ENCODE peak calls at places on chromosomes 2 and 18, in eight cellular contexts. K, D, J, W, X, T, S and L are unnamed samples.
A peak's percentile ranks its signal among the peaks of the same experiment; 100 is the strongest.

GRCh38 chr2:133171396-133172004 is 396.8 kb downstream of the NCKAP5 start:
- DNase-seq in K (peak; percentile 68), D (no peak), J (peak; percentile 46), W (peak; percentile 48), X (no peak), T (peak; percentile 31), S (peak; percentile 84), L (no peak)

GRCh38 chr2:101843048-101843447 is 145.5 kb downstream of the MAP4K4 start:
- DNase-seq in K (no peak), D (no peak), J (no peak), W (no peak), X (no peak), T (no peak), S (peak; percentile 25), L (no peak)

GRCh38 chr2:48545244-48545643 is 15.3 kb downstream of the STON1 start:
- DNase-seq in K (no peak), D (no peak), J (no peak), W (no peak), X (no peak), T (no peak), S (no peak), L (no peak)

GRCh38 chr2:98140210-98140609 is 53.2 kb downstream of the VWA3B start:
- DNase-seq in K (no peak), D (no peak), J (no peak), W (no peak), X (no peak), T (no peak), S (no peak), L (no peak)

GRCh38 chr2:96665083-96665569 is 22.6 kb downstream of the FER1L5 start:
- DNase-seq in K (peak; percentile 98), D (peak; percentile 63), J (peak; percentile 68), W (peak; percentile 15), X (no peak), T (no peak), S (peak; percentile 89), L (no peak)

GRCh38 chr18:43396266-43396665 is 119.0 kb upstream of the SYT4 start:
- DNase-seq in K (peak; percentile 10), D (no peak), J (no peak), W (no peak), X (no peak), T (no peak), S (peak; percentile 1), L (no peak)

GRCh38 chr2:40433739-40434138 is 18.2 kb downstream of the SLC8A1 start:
- DNase-seq in K (no peak), D (no peak), J (no peak), W (no peak), X (no peak), T (no peak), S (no peak), L (no peak)

GRCh38 chr18:62919109-62919838 is 203.9 kb downstream of the PHLPP1 start:
- DNase-seq in K (no peak), D (no peak), J (no peak), W (no peak), X (no peak), T (no peak), S (no peak), L (no peak)

GRCh38 chr18:14577971-14578370 is 34.6 kb upstream of the POTEC start:
- DNase-seq in K (no peak), D (no peak), J (no peak), W (no peak), X (no peak), T (no peak), S (peak; percentile 66), L (no peak)

GRCh38 chr2:130740671-130741070 is 11.8 kb downstream of the GPR148 start:
- DNase-seq in K (no peak), D (no peak), J (no peak), W (no peak), X (no peak), T (no peak), S (no peak), L (no peak)

GRCh38 chr2:60480089-60480773 is 73.2 kb downstream of the BCL11A start:
- DNase-seq in K (no peak), D (no peak), J (no peak), W (no peak), X (peak; percentile 62), T (no peak), S (no peak), L (no peak)

GRCh38 chr2:172516299-172516698 is 39.6 kb upstream of the PDK1 start:
- DNase-seq in K (peak; percentile 68), D (no peak), J (no peak), W (no peak), X (no peak), T (no peak), S (peak; percentile 23), L (no peak)

GRCh38 chr2:174546519-174547506 is 50.8 kb downstream of the WIPF1 start:
- DNase-seq in K (peak; percentile 54), D (peak; percentile 40), J (peak; percentile 39), W (peak; percentile 29), X (no peak), T (peak; percentile 61), S (peak; percentile 45), L (no peak)

GRCh38 chr2:241722896-241723454 is 11.5 kb upstream of the D2HGDH start:
- DNase-seq in K (no peak), D (no peak), J (no peak), W (no peak), X (no peak), T (no peak), S (no peak), L (no peak)

GRCh38 chr18:24118750-24119577 is 19.9 kb upstream of the CABYR start:
- DNase-seq in K (peak; percentile 83), D (peak; percentile 86), J (peak; percentile 74), W (peak; percentile 63), X (peak; percentile 60), T (peak; percentile 64), S (peak; percentile 87), L (peak; percentile 66)

GRCh38 chr2:97695744-97696143 is 17.6 kb upstream of the ZAP70 start:
- DNase-seq in K (peak; percentile 28), D (no peak), J (no peak), W (no peak), X (no peak), T (no peak), S (peak; percentile 8), L (no peak)

GRCh38 chr18:34354351-34354750 is 129.6 kb upstream of the NOL4 start:
- DNase-seq in K (no peak), D (no peak), J (no peak), W (no peak), X (no peak), T (no peak), S (no peak), L (no peak)

GRCh38 chr18:34350778-34351177 is 126.1 kb upstream of the NOL4 start:
- DNase-seq in K (no peak), D (no peak), J (no peak), W (no peak), X (no peak), T (no peak), S (no peak), L (no peak)

GRCh38 chr18:34357944-34358580 is 133.3 kb upstream of the NOL4 start:
- DNase-seq in K (peak; percentile 55), D (no peak), J (no peak), W (no peak), X (no peak), T (no peak), S (no peak), L (no peak)

GRCh38 chr18:34352385-34353163 is 127.9 kb upstream of the NOL4 start:
- DNase-seq in K (no peak), D (no peak), J (no peak), W (no peak), X (no peak), T (no peak), S (peak; percentile 45), L (no peak)
- TF ChIP-seq CTCF in K (peak; percentile 16), D (peak; percentile 23), J (peak; percentile 14), W (no peak), X (no peak), T (no peak), S (peak; percentile 56), L (no peak)

GRCh38 chr2:168116448-168116847 is 130.9 kb downstream of the STK39 start:
- DNase-seq in K (no peak), D (no peak), J (no peak), W (no peak), X (no peak), T (no peak), S (no peak), L (no peak)
- TF ChIP-seq CTCF in K (peak; percentile 15), D (no peak), J (no peak), W (peak; percentile 14), X (no peak), T (no peak), S (peak; percentile 34), L (no peak)

GRCh38 chr18:48021273-48021914 is 90.9 kb upstream of the SMAD2 start:
- DNase-seq in K (no peak), D (peak; percentile 21), J (no peak), W (no peak), X (no peak), T (no peak), S (no peak), L (peak; percentile 7)

GRCh38 chr18:48024009-48024512 is 93.6 kb upstream of the SMAD2 start:
- DNase-seq in K (no peak), D (no peak), J (no peak), W (no peak), X (no peak), T (no peak), S (no peak), L (no peak)

GRCh38 chr18:48023334-48024008 is 93.0 kb upstream of the SMAD2 start:
- DNase-seq in K (peak; percentile 88), D (peak; percentile 90), J (peak; percentile 55), W (peak; percentile 52), X (peak; percentile 45), T (peak; percentile 44), S (peak; percentile 76), L (no peak)

GRCh38 chr18:48022021-48022420 is 91.6 kb upstream of the SMAD2 start:
- DNase-seq in K (no peak), D (peak; percentile 28), J (no peak), W (no peak), X (no peak), T (no peak), S (no peak), L (no peak)

DNA sequence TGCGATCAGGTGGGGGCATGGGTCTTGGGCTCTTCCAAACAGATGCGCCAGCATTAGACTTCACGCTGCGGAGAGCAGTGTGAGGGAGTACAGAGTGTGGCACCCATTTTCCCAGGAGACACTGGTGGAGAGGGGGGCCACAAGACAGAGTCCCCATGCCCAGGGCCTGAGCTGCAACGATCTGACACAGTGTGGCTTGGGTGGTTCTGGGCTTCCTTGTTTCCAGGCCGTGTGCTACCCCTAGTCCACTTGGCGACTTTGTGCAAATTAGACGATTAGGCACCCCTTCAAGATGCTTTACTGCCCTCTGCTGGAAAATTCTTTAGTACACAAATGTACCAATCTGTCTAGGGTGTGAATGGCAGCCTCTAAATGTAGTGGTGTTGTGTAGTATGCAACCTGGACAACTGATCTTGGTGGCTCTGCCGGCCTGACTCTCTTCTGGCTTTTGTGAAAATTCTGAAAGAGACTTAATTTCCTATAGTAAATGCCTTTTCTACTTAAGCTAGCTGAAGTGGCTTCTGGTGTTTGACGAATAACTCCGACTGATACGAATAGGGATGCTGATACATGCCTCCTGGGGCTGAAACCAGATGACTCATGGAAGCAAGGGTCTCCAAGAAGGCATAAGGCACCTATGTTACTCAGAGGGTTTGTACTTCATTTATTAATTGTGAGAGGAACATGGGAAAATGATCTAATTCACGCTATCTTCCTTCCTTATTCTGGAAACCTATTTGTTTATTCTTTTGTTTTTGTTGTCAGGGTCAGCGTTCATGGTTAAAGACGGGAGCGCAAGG is 92.3 kb upstream of the SMAD2 start:
- DNase-seq in K (peak; percentile 80), D (peak; percentile 53), J (peak; percentile 55), W (peak; percentile 62), X (no peak), T (peak; percentile 71), S (peak; percentile 73), L (no peak)
- TF ChIP-seq CTCF in K (peak; percentile 58), D (peak; percentile 67), J (peak; percentile 66), W (peak; percentile 66), X (no peak), T (peak; percentile 50), S (peak; percentile 61), L (peak; percentile 58)

GRCh38 chr2:75647771-75648170 is 1.2 kb downstream of the MRPL19 start:
- DNase-seq in K (peak; percentile 12), D (no peak), J (no peak), W (no peak), X (no peak), T (no peak), S (peak; percentile 19), L (no peak)
- TF ChIP-seq CTCF in K (peak; percentile 26), D (peak; percentile 11), J (no peak), W (no peak), X (no peak), T (no peak), S (no peak), L (no peak)